ENCODE peak calls at places on chromosomes 16 and 17, in five cellular contexts. T is CD4-positive, alpha-beta T cell; P is Calu3; Q is activated T-cell treated with anti-CD3 and anti-CD28 coated beads, Interleukin-2, amount 50 U/mL, for 48 hours; R is activated T-helper 1 cell treated with anti-CD3 and anti-CD28 coated beads, Interleukin-2, amount 50 U/mL, for 16 hours. D is an unnamed sample.

GRCh38 chr17:50440838-50441829 is 15.1 kb downstream of the ACSF2 start:
- DNase-seq in T (no peak), P (no peak), Q (no peak), R (no peak), D (no peak)

GRCh38 chr16:3007059-3007956 is 5.4 kb upstream of the CLDN9 start:
- DNase-seq in T (no peak), P (peak), Q (no peak), R (no peak), D (no peak)

GRCh38 chr16:49673442-49673841 is 182.5 kb downstream of the ZNF423 start:
- DNase-seq in T (no peak), P (no peak), Q (no peak), R (no peak), D (no peak)

GRCh38 chr16:67210069-67210937 is 11.4 kb downstream of the ELMO3 start:
- DNase-seq in T (no peak), P (no peak), Q (no peak), R (no peak), D (no peak)

GRCh38 chr16:79687249-79687768 is 86.8 kb upstream of the MAF start:
- DNase-seq in T (no peak), P (no peak), Q (no peak), R (no peak), D (no peak)

GRCh38 chr17:45936610-45937009 is 42.3 kb downstream of the MAPT start:
- DNase-seq in T (no peak), P (no peak), Q (no peak), R (no peak), D (peak)

GRCh38 chr17:35460354-35460851 is 11.8 kb upstream of the SLFN13 start:
- DNase-seq in T (peak), P (peak), Q (peak), R (peak), D (no peak)

GRCh38 chr17:45311762-45312476 is 4.9 kb downstream of the MAP3K14 start:
- DNase-seq in T (peak), P (peak), Q (peak), R (peak), D (no peak)

GRCh38 chr17:72121164-72122001 is 563 bp downstream of the SOX9 start:
- DNase-seq in T (no peak), P (peak), Q (peak), R (no peak), D (peak)

GRCh38 chr17:36808181-36808661 is 129.1 kb upstream of the LHX1 start:
- DNase-seq in T (no peak), P (no peak), Q (no peak), R (no peak), D (no peak)

D was measured in NCI-H1105.